ENCODE peak calls at places on chromosome 13, in eight cellular contexts. D is NB4, M is endodermal cell, Q is lung, L is sigmoid colon, K is choroid plexus epithelial cell, I is omental fat pad, N is heart right ventricle. A is an unnamed sample.

GRCh38 chr13:53200498-53201453 is 172.2 kb downstream of the OLFM4 start:
- DNase-seq in D (no peak), M (peak), Q (no peak), L (peak), K (peak), I (no peak), N (peak), A (peak)

GRCh38 chr13:101303512-101303911 is 112.8 kb downstream of the NALCN start:
- DNase-seq in D (peak), M (no peak), Q (no peak), L (no peak), K (no peak), I (no peak), N (no peak), A (no peak)

GRCh38 chr13:96792188-96792587 is 202.1 kb downstream of the OXGR1 start:
- DNase-seq in D (no peak), M (no peak), Q (no peak), L (no peak), K (no peak), I (no peak), N (no peak), A (no peak)

GRCh38 chr13:72652681-72653080 is 74.7 kb downstream of the MZT1 start:
- DNase-seq in D (no peak), M (no peak), Q (no peak), L (no peak), K (peak), I (no peak), N (no peak), A (no peak)

GRCh38 chr13:76741624-76742023 is 144.6 kb downstream of the KCTD12 start:
- DNase-seq in D (no peak), M (no peak), Q (no peak), L (no peak), K (no peak), I (no peak), N (no peak), A (no peak)

GRCh38 chr13:73268306-73268705 is 209.5 kb downstream of the KLF5 start:
- DNase-seq in D (no peak), M (no peak), Q (no peak), L (no peak), K (peak), I (no peak), N (no peak), A (no peak)

GRCh38 chr13:62613819-62614218 is 1198.2 kb upstream of the PCDH20 start:
- DNase-seq in D (no peak), M (no peak), Q (no peak), L (no peak), K (peak), I (no peak), N (no peak), A (no peak)

GRCh38 chr13:113582841-113583631 is 1.5 kb upstream of the TFDP1 start:
- DNase-seq in D (no peak), M (peak), Q (peak), L (peak), K (no peak), I (no peak), N (no peak), A (no peak)

GRCh38 chr13:106836186-106836802 is 268.4 kb upstream of the ARGLU1 start:
- DNase-seq in D (no peak), M (no peak), Q (no peak), L (no peak), K (no peak), I (no peak), N (no peak), A (no peak)

GRCh38 chr13:97659602-97660001 is 225.6 kb downstream of the RAP2A start:
- DNase-seq in D (peak), M (no peak), Q (no peak), L (no peak), K (peak), I (no peak), N (no peak), A (peak)

GRCh38 chr13:102517959-102518358 is 78.8 kb upstream of the TPP2 start:
- DNase-seq in D (no peak), M (no peak), Q (no peak), L (no peak), K (peak), I (no peak), N (no peak), A (no peak)

GRCh38 chr13:107960301-107960700 is 255.0 kb downstream of the LIG4 start:
- DNase-seq in D (no peak), M (peak), Q (no peak), L (no peak), K (peak), I (no peak), N (no peak), A (no peak)

GRCh38 chr13:27293873-27294515 is 23.4 kb downstream of the RASL11A start:
- DNase-seq in D (no peak), M (no peak), Q (no peak), L (no peak), K (no peak), I (no peak), N (no peak), A (peak)

GRCh38 chr13:87884874-87885273 is 213.7 kb downstream of the SLITRK5 start:
- DNase-seq in D (no peak), M (peak), Q (no peak), L (no peak), K (peak), I (no peak), N (no peak), A (no peak)

GRCh38 chr13:111384441-111385181 is 64.2 kb downstream of the TEX29 start:
- DNase-seq in D (no peak), M (peak), Q (no peak), L (no peak), K (no peak), I (no peak), N (no peak), A (peak)

GRCh38 chr13:45895880-45896279 is 44.3 kb upstream of the SIAH3 start:
- DNase-seq in D (no peak), M (no peak), Q (no peak), L (no peak), K (no peak), I (no peak), N (no peak), A (no peak)

GRCh38 chr13:64371045-64371444 is 2859.1 kb downstream of the PCDH9 start:
- DNase-seq in D (no peak), M (no peak), Q (no peak), L (no peak), K (peak), I (no peak), N (no peak), A (no peak)

GRCh38 chr13:113562866-113563265 is 21.7 kb upstream of the TFDP1 start:
- DNase-seq in D (no peak), M (peak), Q (peak), L (no peak), K (no peak), I (no peak), N (no peak), A (no peak)

GRCh38 chr13:72062566-72062965 is 195.6 kb upstream of the DACH1 start:
- DNase-seq in D (peak), M (peak), Q (no peak), L (no peak), K (no peak), I (no peak), N (peak), A (no peak)

GRCh38 chr13:69287050-69287698 is 820.5 kb upstream of the ATXN8OS start:
- DNase-seq in D (no peak), M (no peak), Q (no peak), L (no peak), K (no peak), I (no peak), N (no peak), A (no peak)

GRCh38 chr13:97567510-97568243 is 133.7 kb downstream of the RAP2A start:
- DNase-seq in D (peak), M (peak), Q (peak), L (no peak), K (peak), I (no peak), N (no peak), A (no peak)

GRCh38 chr13:19056355-19056880 is 125.2 kb downstream of the TUBA3C start:
- DNase-seq in D (no peak), M (no peak), Q (peak), L (no peak), K (no peak), I (no peak), N (no peak), A (no peak)

GRCh38 chr13:107124129-107124718 is 556.3 kb upstream of the ARGLU1 start:
- DNase-seq in D (peak), M (no peak), Q (no peak), L (no peak), K (peak), I (no peak), N (no peak), A (no peak)

GRCh38 chr13:81957121-81957520 is 1616.2 kb upstream of the SPRY2 start:
- DNase-seq in D (peak), M (peak), Q (no peak), L (no peak), K (no peak), I (no peak), N (no peak), A (no peak)

GRCh38 chr13:112756967-112757758 is 67.3 kb downstream of the ATP11A start:
- DNase-seq in D (no peak), M (no peak), Q (no peak), L (no peak), K (no peak), I (no peak), N (no peak), A (no peak)

GRCh38 chr13:18943273-18943672 is 238.4 kb downstream of the TUBA3C start:
- DNase-seq in D (no peak), M (no peak), Q (no peak), L (no peak), K (no peak), I (no peak), N (no peak), A (no peak)

GRCh38 chr13:70964124-70964523 is 855.9 kb upstream of the KLHL1 start:
- DNase-seq in D (peak), M (no peak), Q (no peak), L (no peak), K (peak), I (no peak), N (no peak), A (no peak)

GRCh38 chr13:82661126-82661525 is 1221.1 kb downstream of the SLITRK1 start:
- DNase-seq in D (peak), M (no peak), Q (no peak), L (no peak), K (no peak), I (no peak), N (no peak), A (no peak)

GRCh38 chr13:31807090-31807541 is 67.8 kb downstream of the RXFP2 start:
- DNase-seq in D (peak), M (no peak), Q (no peak), L (no peak), K (peak), I (no peak), N (no peak), A (peak)

GRCh38 chr13:32911506-32911905 is 104.7 kb upstream of the KL start:
- DNase-seq in D (peak), M (peak), Q (no peak), L (no peak), K (peak), I (no peak), N (no peak), A (peak)

DNA sequence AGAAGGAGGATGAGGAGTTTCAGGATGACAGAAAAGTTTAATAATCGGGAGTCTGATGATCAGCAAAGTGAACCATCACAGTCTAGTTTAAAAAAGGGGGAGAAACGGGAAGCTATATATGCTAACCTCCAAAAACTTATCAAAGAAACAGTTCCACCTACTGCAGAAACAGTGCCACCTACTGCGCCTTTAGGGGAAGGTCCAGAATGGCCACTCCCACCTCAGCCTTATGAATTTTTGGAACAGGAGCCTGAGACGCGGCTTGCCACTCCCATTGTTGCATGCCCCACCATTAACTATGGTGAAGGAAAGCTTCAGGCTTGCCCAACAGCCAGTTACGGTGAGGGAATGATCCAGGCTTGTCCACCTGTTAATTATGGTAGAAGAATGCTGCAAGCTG is 929.0 kb downstream of the SLITRK6 start:
- DNase-seq in D (peak), M (peak), Q (no peak), L (no peak), K (peak), I (no peak), N (no peak), A (peak)
- TF ChIP-seq CTCF in D (peak), M (peak), Q (no peak), L (no peak), K (peak), I (no peak), N (no peak), A (no peak)

GRCh38 chr13:40992678-40993077 is 26.4 kb downstream of the ELF1 start:
- DNase-seq in D (no peak), M (no peak), Q (no peak), L (no peak), K (peak), I (no peak), N (no peak), A (no peak)
- TF ChIP-seq CTCF in D (no peak), M (no peak), Q (no peak), L (no peak), K (peak), I (no peak), N (no peak), A (no peak)

GRCh38 chr13:51771418-51772104 is 32.4 kb downstream of the DHRS12 start:
- DNase-seq in D (no peak), M (peak), Q (no peak), L (no peak), K (no peak), I (no peak), N (no peak), A (no peak)
- TF ChIP-seq CTCF in D (no peak), M (no peak), Q (no peak), L (no peak), K (no peak), I (no peak), N (no peak), A (no peak)

GRCh38 chr13:95298971-95299627 is 2.2 kb downstream of the ABCC4 start:
- DNase-seq in D (peak), M (no peak), Q (no peak), L (no peak), K (peak), I (no peak), N (no peak), A (peak)

GRCh38 chr13:95300625-95301134 is 571 bp downstream of the ABCC4 start:
- DNase-seq in D (peak), M (peak), Q (peak), L (peak), K (peak), I (no peak), N (peak), A (peak)

GRCh38 chr13:95301947-95302386 is 716 bp upstream of the ABCC4 start:
- DNase-seq in D (no peak), M (no peak), Q (no peak), L (no peak), K (no peak), I (no peak), N (no peak), A (peak)

GRCh38 chr13:95298169-95298940 is 2.9 kb downstream of the ABCC4 start:
- DNase-seq in D (no peak), M (no peak), Q (peak), L (no peak), K (no peak), I (no peak), N (no peak), A (no peak)

DNA sequence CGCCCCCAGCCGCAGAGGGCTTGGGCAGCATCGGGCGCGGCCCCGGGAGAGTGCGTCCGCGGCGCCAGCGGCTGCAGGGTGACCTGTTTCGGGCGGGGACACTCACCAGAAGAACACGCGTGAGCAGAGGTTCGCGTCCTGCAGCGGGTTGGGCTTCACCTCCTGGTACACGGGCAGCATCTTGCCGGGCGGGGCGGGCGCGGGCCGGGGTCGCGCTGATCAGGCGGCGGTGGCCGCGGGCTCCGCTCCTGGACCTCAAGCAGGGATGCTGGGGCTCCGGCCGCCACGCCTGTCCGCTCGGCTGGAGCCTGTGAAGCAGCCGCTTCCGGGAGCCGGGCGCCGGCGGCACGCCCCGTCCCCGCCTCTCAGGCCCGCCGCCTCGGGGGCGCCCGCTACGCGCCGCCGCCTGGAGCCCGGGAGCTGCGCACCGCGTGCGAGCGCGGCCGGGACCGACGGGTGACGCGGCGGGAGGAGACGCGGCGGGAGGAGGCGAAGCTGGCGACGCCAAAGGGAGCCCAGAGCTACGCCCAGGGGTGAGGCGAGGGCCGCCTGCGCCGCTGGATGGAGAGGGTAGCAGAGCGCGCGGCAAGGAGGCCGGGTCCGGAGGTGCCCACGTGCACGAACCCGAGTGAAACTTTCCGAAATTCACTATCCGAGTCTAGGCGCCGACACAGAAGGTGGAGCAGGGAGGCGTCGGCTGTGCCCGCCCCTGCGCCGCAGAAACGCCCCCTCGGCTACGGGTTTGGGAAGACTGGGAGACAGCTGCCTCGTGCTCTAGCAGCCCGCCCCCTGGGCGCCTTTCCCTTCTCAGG is at the start of gene ABCC4:
- DNase-seq in D (peak), M (peak), Q (peak), L (peak), K (peak), I (no peak), N (peak), A (peak)
- TF ChIP-seq CTCF in D (no peak), M (no peak), Q (no peak), L (no peak), K (peak), I (no peak), N (no peak), A (no peak)

GRCh38 chr13:20512042-20512683 is 13.5 kb downstream of the CRYL1 start:
- DNase-seq in D (peak), M (peak), Q (no peak), L (no peak), K (no peak), I (no peak), N (no peak), A (no peak)
- TF ChIP-seq CTCF in D (no peak), M (peak), Q (no peak), L (no peak), K (no peak), I (no peak), N (no peak), A (no peak)

DNA sequence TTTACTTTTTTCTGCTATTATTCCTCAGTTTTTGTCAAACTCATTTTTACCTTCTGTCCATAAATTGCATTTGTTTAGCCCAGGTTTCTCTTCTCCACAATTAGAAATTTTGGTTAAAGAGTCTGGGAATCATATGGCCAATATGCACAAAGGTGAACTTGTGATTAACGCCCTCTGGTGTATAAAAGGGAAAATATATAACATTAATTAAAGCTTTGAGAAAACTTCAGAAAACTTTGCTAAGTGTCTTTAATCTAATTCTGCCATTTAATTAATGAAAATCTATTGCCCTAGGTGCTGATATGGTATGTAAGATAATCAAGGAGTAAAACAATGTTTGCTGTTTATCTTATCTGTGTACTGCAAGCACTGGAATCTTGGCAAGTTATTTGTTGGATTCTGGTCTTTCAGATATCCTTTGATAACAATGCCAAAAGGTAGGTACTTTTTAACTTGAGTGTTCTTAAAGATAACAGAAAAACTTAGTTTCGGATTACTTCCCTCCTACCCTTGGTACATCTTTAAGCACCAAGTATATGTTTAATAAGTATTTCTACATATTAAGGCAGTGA is 402.6 kb downstream of the SUCLA2 start:
- DNase-seq in D (no peak), M (no peak), Q (no peak), L (no peak), K (peak), I (no peak), N (no peak), A (no peak)
- TF ChIP-seq CTCF in D (peak), M (peak), Q (no peak), L (no peak), K (peak), I (no peak), N (no peak), A (no peak)

GRCh38 chr13:98838776-98839175 is 86.3 kb upstream of the SLC15A1 start:
- DNase-seq in D (no peak), M (no peak), Q (no peak), L (no peak), K (no peak), I (no peak), N (no peak), A (no peak)

GRCh38 chr13:98837896-98838295 is 85.4 kb upstream of the SLC15A1 start:
- DNase-seq in D (no peak), M (no peak), Q (no peak), L (no peak), K (no peak), I (no peak), N (no peak), A (no peak)

GRCh38 chr13:98842858-98843481 is 90.5 kb upstream of the SLC15A1 start:
- DNase-seq in D (peak), M (peak), Q (peak), L (peak), K (peak), I (no peak), N (peak), A (peak)

GRCh38 chr13:98842074-98842473 is 89.6 kb upstream of the SLC15A1 start:
- DNase-seq in D (no peak), M (no peak), Q (no peak), L (no peak), K (no peak), I (no peak), N (no peak), A (no peak)

GRCh38 chr13:98839826-98840769 is 87.6 kb upstream of the SLC15A1 start:
- DNase-seq in D (peak), M (peak), Q (peak), L (peak), K (peak), I (no peak), N (peak), A (peak)
- TF ChIP-seq CTCF in D (peak), M (peak), Q (peak), L (peak), K (peak), I (no peak), N (peak), A (peak)

DNA sequence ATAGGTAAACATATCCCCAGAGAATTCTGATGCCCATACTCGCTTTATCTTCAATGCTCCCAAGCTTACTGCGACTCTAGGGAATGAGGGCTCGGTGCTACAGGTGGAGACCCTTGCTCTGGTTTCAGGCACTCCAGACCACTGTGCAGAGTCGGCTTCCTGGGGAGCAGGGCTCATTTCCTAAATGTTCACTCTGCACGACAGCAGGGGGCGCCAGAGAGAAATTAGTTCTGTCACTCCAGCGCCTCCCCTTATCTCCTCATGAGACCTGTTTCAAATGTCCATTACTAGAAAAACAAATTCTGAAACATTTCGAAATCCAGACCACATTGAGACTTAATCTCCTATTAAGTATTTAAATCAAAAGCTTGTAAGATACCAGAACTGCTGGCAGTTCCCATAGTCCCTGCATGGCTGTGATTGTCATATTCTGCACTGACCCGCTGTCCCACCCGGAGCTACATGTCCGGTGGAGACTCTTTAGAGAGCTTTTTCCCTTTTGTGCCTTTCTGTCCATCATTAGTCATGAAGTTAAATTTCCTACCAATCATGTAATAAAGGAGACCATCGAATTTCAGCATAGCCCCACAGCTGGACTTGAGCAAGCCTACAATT is 22.4 kb downstream of the EPSTI1 start:
- DNase-seq in D (peak), M (peak), Q (peak), L (peak), K (peak), I (peak), N (peak), A (peak)
- TF ChIP-seq CTCF in D (peak), M (peak), Q (peak), L (peak), K (peak), I (no peak), N (peak), A (peak)